ENCODE peak calls at places on chromosomes 7 and 10, in ten cellular contexts. One of them, this sample, is unnamed.

GRCh38 chr10:43952760-43953159 is 304.1 kb upstream of the ZNF32 start:
- DNase-seq in H1: no peak
- DNase-seq in cardiac muscle cell: no peak
- DNase-seq in astrocyte of the spinal cord: no peak
- DNase-seq in tibial artery: no peak
- DNase-seq in GM06990: no peak
- DNase-seq in fibroblast of the aortic adventitia: no peak
- DNase-seq in A549: no peak
- DNase-seq in brain microvascular endothelial cell: no peak
- DNase-seq in A673: no peak
- DNase-seq in this sample: no peak

GRCh38 chr10:58439632-58440364 is 54.6 kb downstream of the TFAM start:
- DNase-seq in H1: no peak
- DNase-seq in cardiac muscle cell: no peak
- DNase-seq in astrocyte of the spinal cord: no peak
- DNase-seq in tibial artery: no peak
- DNase-seq in GM06990: no peak
- DNase-seq in fibroblast of the aortic adventitia: no peak
- DNase-seq in A549: no peak
- DNase-seq in brain microvascular endothelial cell: no peak
- DNase-seq in A673: no peak
- DNase-seq in this sample: no peak

GRCh38 chr10:88315746-88316145 is 267.4 kb downstream of the RNLS start:
- DNase-seq in H1: no peak
- DNase-seq in cardiac muscle cell: no peak
- DNase-seq in astrocyte of the spinal cord: no peak
- DNase-seq in tibial artery: no peak
- DNase-seq in GM06990: no peak
- DNase-seq in fibroblast of the aortic adventitia: no peak
- DNase-seq in A549: no peak
- DNase-seq in brain microvascular endothelial cell: no peak
- DNase-seq in A673: no peak
- DNase-seq in this sample: no peak

GRCh38 chr10:104574470-104575213 is 66.4 kb upstream of the SORCS3 start:
- DNase-seq in H1: no peak
- DNase-seq in cardiac muscle cell: no peak
- DNase-seq in astrocyte of the spinal cord: no peak
- DNase-seq in tibial artery: no peak
- DNase-seq in GM06990: no peak
- DNase-seq in fibroblast of the aortic adventitia: no peak
- DNase-seq in A549: no peak
- DNase-seq in brain microvascular endothelial cell: no peak
- DNase-seq in A673: no peak
- DNase-seq in this sample: no peak

GRCh38 chr10:86043236-86043635 is 323.4 kb downstream of the GRID1 start:
- DNase-seq in H1: no peak
- DNase-seq in cardiac muscle cell: no peak
- DNase-seq in astrocyte of the spinal cord: no peak
- DNase-seq in tibial artery: no peak
- DNase-seq in GM06990: no peak
- DNase-seq in fibroblast of the aortic adventitia: no peak
- DNase-seq in A549: no peak
- DNase-seq in brain microvascular endothelial cell: no peak
- DNase-seq in A673: no peak
- DNase-seq in this sample: no peak

GRCh38 chr7:41886257-41886905 is 183.5 kb upstream of the INHBA start:
- DNase-seq in H1: no peak
- DNase-seq in cardiac muscle cell: no peak
- DNase-seq in astrocyte of the spinal cord: peak
- DNase-seq in tibial artery: peak
- DNase-seq in GM06990: no peak
- DNase-seq in fibroblast of the aortic adventitia: peak
- DNase-seq in A549: no peak
- DNase-seq in brain microvascular endothelial cell: peak
- DNase-seq in A673: peak
- DNase-seq in this sample: peak

GRCh38 chr10:104580774-104581675 is 60.1 kb upstream of the SORCS3 start:
- DNase-seq in H1: peak
- DNase-seq in cardiac muscle cell: peak
- DNase-seq in astrocyte of the spinal cord: peak
- DNase-seq in tibial artery: peak
- DNase-seq in GM06990: no peak
- DNase-seq in fibroblast of the aortic adventitia: peak
- DNase-seq in A549: peak
- DNase-seq in brain microvascular endothelial cell: peak
- DNase-seq in A673: peak
- DNase-seq in this sample: peak

GRCh38 chr7:101555269-101555920 is 73.7 kb downstream of the MYL10 start:
- DNase-seq in H1: no peak
- DNase-seq in cardiac muscle cell: no peak
- DNase-seq in astrocyte of the spinal cord: no peak
- DNase-seq in tibial artery: no peak
- DNase-seq in GM06990: no peak
- DNase-seq in fibroblast of the aortic adventitia: no peak
- DNase-seq in A549: no peak
- DNase-seq in brain microvascular endothelial cell: no peak
- DNase-seq in A673: no peak
- DNase-seq in this sample: no peak

DNA sequence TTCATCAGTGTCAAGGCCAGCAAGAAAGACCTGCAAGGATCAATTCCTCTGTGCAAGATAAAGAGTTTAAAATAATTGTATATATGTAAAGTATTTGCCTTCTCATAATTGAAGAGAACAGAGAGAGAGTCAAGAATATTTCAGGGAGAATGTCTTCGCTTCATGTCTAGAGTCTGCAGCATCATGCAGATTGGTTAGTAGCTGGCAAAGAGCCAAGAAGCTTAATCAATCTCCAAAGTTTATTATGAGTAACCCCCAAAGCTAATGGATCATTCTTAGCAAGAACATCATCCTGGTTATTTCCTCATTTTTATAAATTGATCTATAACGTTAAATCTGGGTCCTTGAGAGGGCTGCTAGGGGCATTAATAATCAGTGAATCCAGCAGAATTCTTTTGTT is 38.9 kb upstream of the CTBP2 start:
- DNase-seq in H1: no peak
- DNase-seq in cardiac muscle cell: no peak
- DNase-seq in astrocyte of the spinal cord: no peak
- DNase-seq in tibial artery: no peak
- DNase-seq in GM06990: no peak
- DNase-seq in fibroblast of the aortic adventitia: no peak
- DNase-seq in A549: no peak
- DNase-seq in brain microvascular endothelial cell: no peak
- DNase-seq in A673: no peak
- DNase-seq in this sample: no peak
- H3K4me3 ChIP-seq in H1: no peak
- H3K4me3 ChIP-seq in cardiac muscle cell: no peak
- H3K4me3 ChIP-seq in astrocyte of the spinal cord: no peak
- H3K4me3 ChIP-seq in tibial artery: no peak
- H3K4me3 ChIP-seq in GM06990: no peak
- H3K4me3 ChIP-seq in fibroblast of the aortic adventitia: no peak
- H3K4me3 ChIP-seq in A549: no peak
- H3K4me3 ChIP-seq in brain microvascular endothelial cell: no peak
- H3K4me3 ChIP-seq in A673: no peak
- H3K4me3 ChIP-seq in this sample: no peak

GRCh38 chr7:22093936-22094335 is 148.2 kb upstream of the CDCA7L start:
- DNase-seq in H1: no peak
- DNase-seq in cardiac muscle cell: no peak
- DNase-seq in astrocyte of the spinal cord: no peak
- DNase-seq in tibial artery: no peak
- DNase-seq in GM06990: no peak
- DNase-seq in fibroblast of the aortic adventitia: no peak
- DNase-seq in A549: no peak
- DNase-seq in brain microvascular endothelial cell: no peak
- DNase-seq in A673: no peak
- DNase-seq in this sample: no peak

GRCh38 chr7:22090512-22090911 is 144.8 kb upstream of the CDCA7L start:
- DNase-seq in H1: no peak
- DNase-seq in cardiac muscle cell: no peak
- DNase-seq in astrocyte of the spinal cord: no peak
- DNase-seq in tibial artery: no peak
- DNase-seq in GM06990: no peak
- DNase-seq in fibroblast of the aortic adventitia: no peak
- DNase-seq in A549: no peak
- DNase-seq in brain microvascular endothelial cell: no peak
- DNase-seq in A673: no peak
- DNase-seq in this sample: no peak

GRCh38 chr7:22090107-22090506 is 144.4 kb upstream of the CDCA7L start:
- DNase-seq in H1: no peak
- DNase-seq in cardiac muscle cell: no peak
- DNase-seq in astrocyte of the spinal cord: no peak
- DNase-seq in tibial artery: no peak
- DNase-seq in GM06990: no peak
- DNase-seq in fibroblast of the aortic adventitia: no peak
- DNase-seq in A549: no peak
- DNase-seq in brain microvascular endothelial cell: no peak
- DNase-seq in A673: no peak
- DNase-seq in this sample: no peak

GRCh38 chr7:22093003-22093402 is 147.3 kb upstream of the CDCA7L start:
- DNase-seq in H1: no peak
- DNase-seq in cardiac muscle cell: no peak
- DNase-seq in astrocyte of the spinal cord: no peak
- DNase-seq in tibial artery: no peak
- DNase-seq in GM06990: no peak
- DNase-seq in fibroblast of the aortic adventitia: peak
- DNase-seq in A549: no peak
- DNase-seq in brain microvascular endothelial cell: peak
- DNase-seq in A673: no peak
- DNase-seq in this sample: no peak

DNA sequence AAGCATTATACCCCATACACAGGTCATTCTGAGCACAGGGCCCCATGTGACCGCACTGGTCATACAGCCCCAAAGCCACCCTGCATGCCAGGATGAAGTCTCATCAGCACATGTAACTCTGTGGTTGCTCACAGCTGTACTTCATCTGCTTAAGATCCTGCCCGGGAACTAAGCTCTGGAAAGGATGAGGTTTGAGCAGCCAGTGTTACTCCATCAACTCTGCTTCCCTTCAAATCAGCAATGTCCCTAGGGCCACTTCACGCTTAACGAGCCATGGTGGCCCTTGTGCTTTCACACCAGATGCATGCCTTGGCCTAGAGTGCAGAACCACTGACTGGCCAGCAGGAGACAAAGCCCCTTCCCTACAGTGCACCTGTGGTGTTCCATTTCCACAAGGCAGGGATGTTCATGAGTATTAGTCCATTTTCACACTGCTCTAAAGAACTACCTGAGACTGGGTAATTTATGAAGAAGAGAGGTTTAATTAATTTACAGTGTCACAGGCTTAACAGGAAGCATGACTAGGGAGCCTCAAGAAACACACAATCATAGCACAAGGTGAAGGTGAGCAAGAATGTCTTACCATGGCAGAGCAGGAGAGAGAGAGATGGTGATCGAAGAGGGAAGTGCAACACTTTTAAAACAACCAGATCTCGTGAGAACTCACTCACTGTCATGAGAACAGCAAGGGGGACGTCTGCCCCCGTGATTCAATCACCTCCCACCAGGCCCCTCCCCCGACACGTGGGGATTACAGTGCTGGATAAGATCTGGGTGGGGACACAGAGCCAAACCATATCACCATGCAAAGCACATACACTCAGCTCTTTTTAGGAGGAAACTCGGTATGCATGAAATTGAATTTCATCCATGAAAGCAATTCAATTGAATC is 149.0 kb upstream of the CDCA7L start:
- DNase-seq in H1: no peak
- DNase-seq in cardiac muscle cell: no peak
- DNase-seq in astrocyte of the spinal cord: no peak
- DNase-seq in tibial artery: no peak
- DNase-seq in GM06990: no peak
- DNase-seq in fibroblast of the aortic adventitia: peak
- DNase-seq in A549: no peak
- DNase-seq in brain microvascular endothelial cell: no peak
- DNase-seq in A673: peak
- DNase-seq in this sample: peak
- TF ChIP-seq CTCF in H1: peak
- TF ChIP-seq CTCF in cardiac muscle cell: no peak
- TF ChIP-seq CTCF in astrocyte of the spinal cord: no peak
- TF ChIP-seq CTCF in tibial artery: no peak
- TF ChIP-seq CTCF in GM06990: peak
- TF ChIP-seq CTCF in fibroblast of the aortic adventitia: no peak
- TF ChIP-seq CTCF in A549: no peak
- TF ChIP-seq CTCF in brain microvascular endothelial cell: peak
- TF ChIP-seq CTCF in A673: peak
- TF ChIP-seq CTCF in this sample: peak

GRCh38 chr10:97913554-97913953 is 63.9 kb downstream of the GOLGA7B start:
- DNase-seq in H1: no peak
- DNase-seq in cardiac muscle cell: no peak
- DNase-seq in astrocyte of the spinal cord: no peak
- DNase-seq in tibial artery: no peak
- DNase-seq in GM06990: no peak
- DNase-seq in fibroblast of the aortic adventitia: no peak
- DNase-seq in A549: no peak
- DNase-seq in brain microvascular endothelial cell: no peak
- DNase-seq in A673: no peak
- DNase-seq in this sample: no peak

GRCh38 chr10:97915346-97915745 is 65.7 kb downstream of the GOLGA7B start:
- DNase-seq in H1: no peak
- DNase-seq in cardiac muscle cell: no peak
- DNase-seq in astrocyte of the spinal cord: no peak
- DNase-seq in tibial artery: no peak
- DNase-seq in GM06990: no peak
- DNase-seq in fibroblast of the aortic adventitia: no peak
- DNase-seq in A549: no peak
- DNase-seq in brain microvascular endothelial cell: no peak
- DNase-seq in A673: no peak
- DNase-seq in this sample: no peak

GRCh38 chr10:97915761-97916160 is 66.1 kb downstream of the GOLGA7B start:
- DNase-seq in H1: no peak
- DNase-seq in cardiac muscle cell: no peak
- DNase-seq in astrocyte of the spinal cord: no peak
- DNase-seq in tibial artery: no peak
- DNase-seq in GM06990: no peak
- DNase-seq in fibroblast of the aortic adventitia: no peak
- DNase-seq in A549: no peak
- DNase-seq in brain microvascular endothelial cell: no peak
- DNase-seq in A673: no peak
- DNase-seq in this sample: no peak

GRCh38 chr10:97914171-97914836 is 64.7 kb downstream of the GOLGA7B start:
- DNase-seq in H1: no peak
- DNase-seq in cardiac muscle cell: no peak
- DNase-seq in astrocyte of the spinal cord: no peak
- DNase-seq in tibial artery: no peak
- DNase-seq in GM06990: no peak
- DNase-seq in fibroblast of the aortic adventitia: no peak
- DNase-seq in A549: no peak
- DNase-seq in brain microvascular endothelial cell: no peak
- DNase-seq in A673: no peak
- DNase-seq in this sample: no peak

DNA sequence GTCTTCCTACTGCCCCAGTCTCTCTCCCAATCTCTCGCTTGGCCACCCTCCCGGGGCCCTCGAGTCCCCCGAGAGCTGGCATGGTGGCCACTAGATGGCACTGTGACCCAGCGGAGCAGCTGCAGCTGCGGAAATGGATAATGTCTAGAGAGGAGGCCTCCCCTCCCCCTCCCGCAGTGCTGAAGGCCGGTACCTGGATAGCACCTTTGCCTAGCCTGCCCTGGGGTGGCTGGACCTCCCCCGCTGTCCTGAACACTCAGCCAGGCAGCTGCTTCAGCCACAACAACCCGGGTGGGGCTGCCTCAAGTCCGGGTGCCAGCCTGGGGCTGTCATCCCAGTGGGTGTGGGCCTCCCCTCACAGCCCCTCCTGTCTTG is 65.2 kb downstream of the GOLGA7B start:
- DNase-seq in H1: peak
- DNase-seq in cardiac muscle cell: peak
- DNase-seq in astrocyte of the spinal cord: peak
- DNase-seq in tibial artery: peak
- DNase-seq in GM06990: peak
- DNase-seq in fibroblast of the aortic adventitia: peak
- DNase-seq in A549: peak
- DNase-seq in brain microvascular endothelial cell: peak
- DNase-seq in A673: peak
- DNase-seq in this sample: no peak
- H3K4me3 ChIP-seq in H1: no peak
- H3K4me3 ChIP-seq in cardiac muscle cell: no peak
- H3K4me3 ChIP-seq in astrocyte of the spinal cord: no peak
- H3K4me3 ChIP-seq in tibial artery: no peak
- H3K4me3 ChIP-seq in GM06990: no peak
- H3K4me3 ChIP-seq in fibroblast of the aortic adventitia: no peak
- H3K4me3 ChIP-seq in A549: no peak
- H3K4me3 ChIP-seq in brain microvascular endothelial cell: no peak
- H3K4me3 ChIP-seq in A673: no peak
- H3K4me3 ChIP-seq in this sample: no peak

GRCh38 chr10:30510184-30510931 is 76.4 kb downstream of the MAP3K8 start:
- DNase-seq in H1: no peak
- DNase-seq in cardiac muscle cell: no peak
- DNase-seq in astrocyte of the spinal cord: peak
- DNase-seq in tibial artery: peak
- DNase-seq in GM06990: peak
- DNase-seq in fibroblast of the aortic adventitia: peak
- DNase-seq in A549: peak
- DNase-seq in brain microvascular endothelial cell: peak
- DNase-seq in A673: no peak
- DNase-seq in this sample: no peak
- TF ChIP-seq CTCF in H1: no peak
- TF ChIP-seq CTCF in cardiac muscle cell: peak
- TF ChIP-seq CTCF in astrocyte of the spinal cord: peak
- TF ChIP-seq CTCF in tibial artery: peak
- TF ChIP-seq CTCF in GM06990: no peak
- TF ChIP-seq CTCF in fibroblast of the aortic adventitia: peak
- TF ChIP-seq CTCF in A549: no peak
- TF ChIP-seq CTCF in brain microvascular endothelial cell: peak
- TF ChIP-seq CTCF in A673: no peak
- TF ChIP-seq CTCF in this sample: no peak